ENCODE peak calls at places on chromosomes 16 and 17, in five cellular contexts. I, Q, V, Z and N are unnamed samples.

GRCh38 chr17:32487460-32488176 is 825 bp downstream of the CDK5R1 start:
- DNase-seq in Z (no peak), I (peak; percentile 69), Q (no peak), V (no peak), N (peak; percentile 40)

GRCh38 chr16:12260647-12261262 is 284.2 kb downstream of the SNX29 start:
- DNase-seq in Q (no peak), I (peak; percentile 71), V (peak; percentile 85), Z (no peak), N (peak; percentile 76)

GRCh38 chr17:7476951-7477350 is 2.5 kb downstream of the ZBTB4 start:
- DNase-seq in I (no peak), V (no peak), Q (no peak), Z (no peak), N (no peak)

GRCh38 chr16:23486480-23486879 is 23.8 kb downstream of the GGA2 start:
- DNase-seq in V (no peak), Z (no peak), I (no peak), Q (no peak), N (no peak)

GRCh38 chr17:19486351-19487008 is 47.2 kb upstream of the SLC47A1 start:
- DNase-seq in Q (no peak), I (no peak), Z (no peak), V (no peak), N (no peak)

GRCh38 chr17:7281953-7282751 is 634 bp downstream of the SLC2A4 start:
- DNase-seq in Q (no peak), I (no peak), V (peak; percentile 64), Z (peak; percentile 97), N (peak; percentile 47)

GRCh38 chr17:68424861-68425260 is 32.4 kb downstream of the WIPI1 start:
- DNase-seq in I (peak; percentile 1), Q (no peak), Z (no peak), V (peak; percentile 69), N (no peak)

GRCh38 chr16:72195609-72196008 is 23.7 kb upstream of the PMFBP1 start:
- DNase-seq in V (peak; percentile 67), Q (no peak), I (peak; percentile 78), Z (no peak), N (no peak)

GRCh38 chr17:67276075-67276474 is 31.1 kb upstream of the HELZ start:
- DNase-seq in I (peak; percentile 11), Q (no peak), Z (no peak), V (peak; percentile 84), N (no peak)

GRCh38 chr16:55640714-55641327 is 15.0 kb upstream of the SLC6A2 start:
- DNase-seq in I (no peak), V (peak; percentile 14), Z (no peak), Q (no peak), N (no peak)

GRCh38 chr17:52235416-52235960 is 77.0 kb upstream of the CA10 start:
- DNase-seq in Q (no peak), V (no peak), I (no peak), Z (no peak), N (no peak)

GRCh38 chr16:50833929-50834328 is 92.0 kb downstream of the CYLD start:
- DNase-seq in Z (no peak), I (no peak), Q (no peak), V (no peak), N (no peak)

GRCh38 chr16:24538756-24539294 is 541 bp upstream of the RBBP6 start:
- DNase-seq in Q (no peak), V (no peak), Z (peak; percentile 58), I (no peak), N (no peak)

GRCh38 chr16:50204426-50205108 is 51.5 kb downstream of the TENT4B start:
- DNase-seq in Z (no peak), I (no peak), Q (no peak), V (no peak), N (no peak)

GRCh38 chr17:73371846-73372245 is 60.0 kb upstream of the CDC42EP4 start:
- DNase-seq in I (no peak), Q (no peak), V (no peak), Z (no peak), N (no peak)

GRCh38 chr17:41625602-41626001 is 1.2 kb upstream of the KRT17 start:
- DNase-seq in Q (no peak), V (no peak), I (no peak), Z (peak; percentile 18), N (no peak)

GRCh38 chr17:54324813-54325212 is 502.1 kb downstream of the KIF2B start:
- DNase-seq in I (no peak), Z (no peak), V (no peak), Q (no peak), N (no peak)
- H3K9me3 ChIP-seq in I (no peaks in the 10 kb centered on the region), Z (no peaks in the 10 kb centered on the region), V (no peaks in the 10 kb centered on the region), Q (no peaks in the 10 kb centered on the region), N (no peaks in the 10 kb centered on the region)

DNA sequence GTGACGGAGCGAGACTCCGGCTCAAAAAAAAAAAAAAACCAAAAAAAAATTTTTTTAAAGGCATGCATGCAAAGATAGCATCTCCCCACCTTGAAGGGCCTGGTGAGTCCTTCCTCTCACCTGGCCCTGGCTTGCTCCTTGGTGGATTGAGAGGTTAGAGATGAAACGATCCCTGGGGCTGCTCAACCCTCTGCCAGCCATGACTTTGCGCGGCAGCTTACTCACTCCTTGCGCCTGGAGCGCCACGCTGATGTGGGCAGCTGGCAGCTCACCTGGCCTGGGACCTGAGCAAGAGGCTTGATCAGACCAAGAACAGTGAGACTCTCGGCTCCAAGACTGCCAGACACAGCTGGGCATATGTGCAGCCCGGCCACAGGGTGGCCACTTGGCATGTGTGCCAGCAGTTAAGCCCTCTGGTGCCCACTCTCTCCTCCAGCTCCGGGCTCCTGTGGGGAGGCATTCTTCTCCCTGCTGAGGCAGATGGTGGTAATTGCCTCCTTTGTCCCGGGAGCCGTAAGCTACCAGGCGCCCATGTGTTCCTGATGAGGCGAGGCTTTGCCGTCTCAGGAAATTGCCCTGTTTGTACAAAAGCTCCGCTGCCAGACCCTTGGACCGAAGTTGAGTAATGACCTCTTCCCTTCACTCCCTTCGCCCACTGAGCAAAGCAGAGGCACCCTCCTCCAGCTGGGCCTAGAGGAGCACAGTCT is 5.1 kb upstream of the EVPL start:
- DNase-seq in Z (no peak), I (no peak), V (no peak), Q (no peak), N (no peak)
- H3K9me3 ChIP-seq in Z (no peaks in the 10 kb centered on the region), I (no peaks in the 10 kb centered on the region), V (no peaks in the 10 kb centered on the region), Q (no peaks in the 10 kb centered on the region), N (no peaks in the 10 kb centered on the region)

GRCh38 chr16:3317315-3317999 is 12.2 kb downstream of the ZNF75A start:
- DNase-seq in V (no peak), I (no peak), Z (no peak), Q (no peak), N (no peak)
- H3K9me3 ChIP-seq in V (peaks cover 88% of the 10 kb centered on the region), I (peaks cover 44% of the 10 kb centered on the region), Z (peaks cover 93% of the 10 kb centered on the region), Q (peaks cover 100% of the 10 kb centered on the region), N (peaks cover 71% of the 10 kb centered on the region)

GRCh38 chr16:48590476-48590875 is 19.5 kb downstream of the N4BP1 start:
- DNase-seq in Z (no peak), I (no peak), V (no peak), Q (no peak), N (no peak)

GRCh38 chr16:48592839-48593429 is 17.0 kb downstream of the N4BP1 start:
- DNase-seq in Q (no peak), I (peak; percentile 23), Z (no peak), V (no peak), N (no peak)

GRCh38 chr16:48596326-48596725 is 13.7 kb downstream of the N4BP1 start:
- DNase-seq in I (no peak), Q (no peak), Z (no peak), V (no peak), N (no peak)

GRCh38 chr16:48597563-48598392 is 12.2 kb downstream of the N4BP1 start:
- DNase-seq in V (no peak), Q (no peak), Z (no peak), I (no peak), N (no peak)

DNA sequence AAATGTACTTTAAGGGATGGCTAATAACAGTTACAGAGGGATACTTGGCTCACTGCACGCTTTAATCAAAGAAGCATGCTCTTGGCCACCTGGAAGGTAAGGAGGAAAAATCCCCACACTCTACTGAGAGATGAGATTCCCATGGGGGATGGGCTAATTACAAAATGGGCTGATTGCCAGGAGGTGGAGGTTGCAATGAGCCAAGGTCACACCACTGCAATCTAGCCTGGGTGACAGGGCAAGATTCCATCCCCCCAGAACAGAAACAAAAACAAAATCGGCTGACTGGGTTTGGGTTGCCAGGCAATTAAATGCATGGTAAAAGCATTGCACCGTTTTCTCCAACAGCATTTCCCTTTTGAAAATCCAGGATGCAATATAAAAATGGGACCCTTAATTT is 18.0 kb downstream of the N4BP1 start:
- DNase-seq in Z (no peak), Q (no peak), V (no peak), I (no peak), N (no peak)
- H3K9me3 ChIP-seq in Z (no peaks in the 10 kb centered on the region), Q (peaks cover 11% of the 10 kb centered on the region), V (peaks cover 30% of the 10 kb centered on the region), I (peaks cover 39% of the 10 kb centered on the region), N (peaks cover 29% of the 10 kb centered on the region)

DNA sequence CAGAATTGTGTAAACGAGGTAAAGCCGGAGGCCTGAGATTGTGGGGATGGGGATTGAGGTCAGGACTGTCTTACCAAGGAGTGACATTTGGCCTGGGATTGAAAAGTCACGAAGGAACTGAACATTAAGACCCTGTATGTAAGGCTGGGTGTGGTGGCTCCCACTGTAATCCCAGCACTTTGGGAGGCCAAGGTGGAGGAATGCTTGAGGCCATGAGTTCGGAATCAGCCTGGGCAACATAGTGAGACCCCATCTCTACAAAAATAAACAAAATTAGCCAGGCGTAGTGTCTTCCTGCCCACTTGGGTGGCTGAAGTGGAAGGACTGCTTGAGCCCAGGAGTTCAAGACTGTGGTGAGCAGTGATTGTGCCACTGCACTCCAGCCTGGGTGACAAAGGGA is 75.5 kb downstream of the JPH3 start:
- DNase-seq in Q (no peak), Z (no peak), I (no peak), V (no peak), N (no peak)
- H3K9me3 ChIP-seq in Q (no peaks in the 10 kb centered on the region), Z (no peaks in the 10 kb centered on the region), I (no peaks in the 10 kb centered on the region), V (no peaks in the 10 kb centered on the region), N (no peaks in the 10 kb centered on the region)

DNA sequence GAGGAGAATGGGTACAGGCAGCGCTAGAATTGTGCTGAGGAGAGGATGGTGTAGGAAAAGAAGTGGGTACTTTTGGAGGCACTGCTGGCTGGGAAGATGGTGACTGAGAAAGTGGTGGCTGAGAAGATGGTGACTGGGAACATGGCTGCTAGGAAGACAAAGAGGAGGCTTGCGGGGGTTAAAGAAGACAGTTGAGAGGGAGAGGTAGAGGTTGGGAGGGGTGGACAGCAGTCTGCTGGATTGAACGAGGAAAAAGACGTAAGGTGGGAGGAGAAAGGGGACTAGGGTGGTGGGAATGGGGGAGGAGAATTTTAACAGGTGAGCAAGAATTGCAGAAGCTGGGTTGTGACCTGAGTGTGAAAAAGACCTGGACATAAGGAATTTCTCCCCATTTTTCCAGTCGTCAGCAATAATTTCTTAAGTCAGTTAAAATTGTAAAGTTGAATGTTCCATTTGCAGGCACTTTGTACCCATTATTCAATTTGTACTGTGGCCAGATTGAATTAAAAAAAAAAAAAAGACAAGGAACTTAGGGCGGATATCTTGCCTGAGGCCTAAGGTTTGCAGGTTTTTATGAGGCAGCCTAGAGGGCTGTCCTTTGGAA is 2450.0 kb downstream of the TP53TG3F start:
- DNase-seq in I (no peak), Q (no peak), V (no peak), Z (no peak), N (no peak)
- H3K9me3 ChIP-seq in I (peaks cover 17% of the 10 kb centered on the region), Q (peaks cover 5% of the 10 kb centered on the region), V (peaks cover 98% of the 10 kb centered on the region), Z (no peaks in the 10 kb centered on the region), N (no peaks in the 10 kb centered on the region)

GRCh38 chr17:54426287-54426886 is 474.3 kb upstream of the TOM1L1 start:
- DNase-seq in Q (no peak), Z (no peak), V (no peak), I (peak; percentile 53), N (peak; percentile 53)
- H3K9me3 ChIP-seq in Q (no peaks in the 10 kb centered on the region), Z (no peaks in the 10 kb centered on the region), V (no peaks in the 10 kb centered on the region), I (peaks cover 3% of the 10 kb centered on the region), N (no peaks in the 10 kb centered on the region)